ENCODE peak calls at places on chromosomes 4 and X, in four cellular contexts. B is heart left ventricle, C is upper lobe of left lung, J is tibial nerve. R is an unnamed sample. For H3K27me3 and H3K4me1, the result is how much of the 10 kb centered on the place peaks cover.

GRCh38 chr4:155794589-155794988 is 35.8 kb downstream of the GUCY1B1 start:
- DNase-seq in B (no peak), C (no peak), J (no peak), R (no peak)

GRCh38 chrX:20374866-20375530 is 108.3 kb upstream of the RPS6KA3 start:
- DNase-seq in B (no peak), C (no peak), J (no peak), R (peak)

GRCh38 chr4:117447925-117448324 is 362.5 kb upstream of the TRAM1L1 start:
- DNase-seq in B (no peak), C (no peak), J (no peak), R (no peak)

GRCh38 chr4:155543126-155543765 is 123.4 kb upstream of the GUCY1A1 start:
- DNase-seq in B (no peak), C (no peak), J (no peak), R (no peak)

GRCh38 chrX:38151426-38151825 is 69.2 kb downstream of the SRPX start:
- DNase-seq in B (no peak), C (no peak), J (no peak), R (no peak)

GRCh38 chr4:124932447-124932846 is 219.9 kb upstream of the ANKRD50 start:
- DNase-seq in B (no peak), C (no peak), J (no peak), R (no peak)

GRCh38 chr4:81631958-81632439 is 160.3 kb upstream of the RASGEF1B start:
- DNase-seq in B (no peak), C (no peak), J (no peak), R (no peak)

GRCh38 chr4:61896717-61897116 is 696.6 kb downstream of the ADGRL3 start:
- DNase-seq in B (no peak), C (no peak), J (no peak), R (no peak)

GRCh38 chr4:2689114-2689513 is 67.0 kb downstream of the TNIP2 start:
- DNase-seq in B (no peak), C (no peak), J (no peak), R (no peak)

GRCh38 chr4:55397521-55398321 is 2.0 kb downstream of the TMEM165 start:
- DNase-seq in B (no peak), C (no peak), J (no peak), R (no peak)

GRCh38 chr4:164526916-164527315 is 227.0 kb upstream of the SMIM31 start:
- DNase-seq in B (no peak), C (no peak), J (no peak), R (no peak)
- H3K27me3 ChIP-seq in B (under half), C (under half), J (under half), R (under half)

DNA sequence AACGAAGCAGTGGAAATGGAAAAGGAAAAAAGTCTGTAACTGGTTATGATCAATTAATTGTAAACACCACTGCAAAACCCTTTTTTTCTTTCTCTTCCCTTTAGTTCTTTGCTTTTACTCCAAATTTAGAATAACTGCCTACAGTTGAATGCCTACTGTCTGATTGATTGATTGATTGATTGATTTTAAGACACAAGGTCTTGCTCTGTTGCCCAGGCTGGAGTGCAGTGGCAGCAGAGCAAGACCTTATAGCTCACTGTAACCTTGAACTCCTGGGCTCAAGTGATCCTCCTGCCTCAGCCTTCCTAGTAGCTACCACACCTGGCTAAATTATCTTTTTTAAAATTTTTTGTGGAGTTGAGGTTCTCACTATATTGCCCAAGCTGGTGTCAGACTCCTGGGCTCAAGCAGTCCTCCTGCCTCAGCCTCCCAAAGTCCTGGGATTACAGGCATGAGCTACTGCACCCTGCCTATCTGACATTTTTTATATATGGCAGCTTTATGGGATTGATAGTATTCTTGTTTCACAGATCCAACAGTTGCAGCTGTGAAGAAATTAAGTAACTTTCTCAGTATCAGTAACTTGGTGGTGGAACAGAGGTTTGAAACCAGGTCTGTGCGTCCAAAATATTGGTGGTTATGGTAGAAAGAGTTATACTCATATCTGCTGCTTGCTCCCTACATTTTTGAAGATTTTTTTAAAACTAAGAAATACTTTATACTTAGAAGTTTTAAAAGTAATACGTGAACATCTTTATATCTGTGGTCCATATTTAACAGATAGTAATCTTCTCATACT is 12.4 kb downstream of the UBE2K start:
- DNase-seq in B (no peak), C (no peak), J (no peak), R (no peak)
- H3K4me1 ChIP-seq in B (under half), C (under half), J (half or more), R (under half)

GRCh38 chrX:80648023-80648422 is 161.7 kb downstream of the BRWD3 start:
- DNase-seq in B (no peak), C (no peak), J (no peak), R (no peak)
- TF ChIP-seq CTCF in B (peak), C (no peak), J (no peak), R (peak)

DNA sequence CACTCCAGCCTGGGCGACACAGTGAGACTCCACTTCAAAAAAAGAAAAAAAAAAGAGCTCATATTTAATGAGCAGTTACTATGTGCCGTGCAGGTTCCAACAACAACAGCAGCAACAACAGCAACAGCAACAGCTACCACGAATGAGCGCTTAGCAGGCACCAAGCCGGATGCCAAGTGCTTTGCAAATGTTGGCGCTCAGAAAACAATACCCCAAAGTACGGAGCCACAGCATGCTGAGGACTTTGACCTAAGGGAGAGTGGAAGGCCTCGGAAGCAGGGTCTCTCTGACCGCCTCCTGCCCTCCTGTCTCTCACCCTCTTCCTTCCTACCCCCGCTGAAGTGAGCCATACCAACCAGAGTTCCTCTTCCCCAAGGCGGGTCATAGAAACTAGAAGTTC is 102.2 kb upstream of the AFAP1 start:
- DNase-seq in B (peak), C (no peak), J (no peak), R (no peak)
- H3K27me3 ChIP-seq in B (under half), C (under half), J (under half), R (under half)

GRCh38 chr4:10667651-10668341 is 16.8 kb downstream of the CLNK start:
- DNase-seq in B (no peak), C (no peak), J (no peak), R (no peak)
- H3K4me1 ChIP-seq in B (under half), C (under half), J (under half), R (under half)

GRCh38 chr4:72987741-72988729 is 81.5 kb downstream of the COX18 start:
- DNase-seq in B (no peak), C (no peak), J (no peak), R (no peak)
- TF ChIP-seq CTCF in B (peak), C (no peak), J (no peak), R (no peak)